ENCODE peak calls at places on chromosomes 7 and 10, in four cellular contexts. Y is CD4-positive, CD25-positive, alpha-beta regulatory T cell; O is mammary epithelial cell; G is stomach. B is an unnamed sample.
A peak's percentile ranks its signal among the peaks of the same experiment; 100 is the strongest.

GRCh38 chr10:4812952-4813351 is 13.1 kb upstream of the AKR1E2 start:
- DNase-seq in Y (no peak), O (peak; percentile 89), G (no peak), B (no peak)

GRCh38 chr7:52030722-52031121 is 714.1 kb upstream of the COBL start:
- DNase-seq in Y (no peak), O (no peak), G (no peak), B (no peak)

GRCh38 chr7:124085168-124085567 is 52.3 kb upstream of the TMEM229A start:
- DNase-seq in Y (no peak), O (peak; percentile 60), G (peak; percentile 95), B (peak; percentile 95)

GRCh38 chr10:12259988-12260387 is 64.0 kb downstream of the CDC123 start:
- DNase-seq in Y (no peak), O (no peak), G (no peak), B (no peak)

GRCh38 chr10:7170626-7171322 is 240.1 kb downstream of the SFMBT2 start:
- DNase-seq in Y (no peak), O (no peak), G (no peak), B (no peak)

GRCh38 chr10:28382520-28383269 is 79.8 kb upstream of the MPP7 start:
- DNase-seq in Y (no peak), O (no peak), G (no peak), B (no peak)

GRCh38 chr10:47311900-47312662 is 10.2 kb upstream of the GDF2 start:
- DNase-seq in Y (peak; percentile 67), O (peak; percentile 54), G (peak; percentile 87), B (peak; percentile 93)

GRCh38 chr10:49398000-49398861 is 2.3 kb upstream of the DRGX start:
- DNase-seq in Y (peak; percentile 44), O (peak; percentile 57), G (no peak), B (peak; percentile 60)

GRCh38 chr10:84329094-84329611 is 764 bp downstream of the CCSER2 start:
- DNase-seq in Y (peak; percentile 87), O (peak; percentile 57), G (no peak), B (no peak)

GRCh38 chr10:36412942-36413341 is 712.5 kb upstream of the ANKRD30A start:
- DNase-seq in Y (no peak), O (peak; percentile 34), G (no peak), B (no peak)

GRCh38 chr10:91051834-91052233 is 130.9 kb upstream of the ANKRD1 start:
- DNase-seq in Y (no peak), O (no peak), G (no peak), B (peak; percentile 33)

GRCh38 chr10:121324678-121325213 is 273.5 kb downstream of the FGFR2 start:
- DNase-seq in Y (no peak), O (peak; percentile 70), G (no peak), B (no peak)

GRCh38 chr10:86363184-86363832 is 3.3 kb downstream of the GRID1 start:
- DNase-seq in Y (no peak), O (peak; percentile 26), G (peak; percentile 50), B (peak; percentile 27)

GRCh38 chr7:18890134-18890533 is 227.3 kb downstream of the TWIST1 start:
- DNase-seq in Y (no peak), O (peak; percentile 47), G (no peak), B (no peak)

GRCh38 chr7:143892527-143893300 is 9.3 kb downstream of the TCAF1 start:
- DNase-seq in Y (peak; percentile 57), O (peak; percentile 35), G (no peak), B (no peak)

GRCh38 chr7:36651404-36651803 is 72.9 kb downstream of the AOAH start:
- DNase-seq in Y (no peak), O (peak; percentile 73), G (no peak), B (no peak)

GRCh38 chr10:86666538-86666937 is 1.8 kb upstream of the LDB3 start:
- DNase-seq in Y (no peak), O (no peak), G (no peak), B (no peak)

GRCh38 chr7:46705416-46706255 is 784.6 kb upstream of the IGFBP3 start:
- DNase-seq in Y (no peak), O (no peak), G (no peak), B (no peak)

GRCh38 chr10:12387561-12388210 is 38.3 kb downstream of the CAMK1D start:
- DNase-seq in Y (no peak), O (no peak), G (no peak), B (no peak)

GRCh38 chr7:30649717-30650116 is 32.5 kb downstream of the CRHR2 start:
- DNase-seq in Y (no peak), O (no peak), G (no peak), B (no peak)

GRCh38 chr7:89602984-89603383 is 551.3 kb upstream of the STEAP1 start:
- DNase-seq in Y (no peak), O (no peak), G (no peak), B (no peak)

GRCh38 chr10:13593560-13593959 is 6.8 kb downstream of the PRPF18 start:
- DNase-seq in Y (no peak), O (no peak), G (no peak), B (no peak)

GRCh38 chr10:86708783-86709778 is 40.8 kb downstream of the LDB3 start:
- DNase-seq in Y (no peak), O (no peak), G (no peak), B (no peak)

GRCh38 chr7:30977222-30977621 is 13.5 kb downstream of the GHRHR start:
- DNase-seq in Y (no peak), O (no peak), G (peak; percentile 17), B (no peak)

GRCh38 chr10:70761031-70761601 is 24.1 kb downstream of the TBATA start:
- DNase-seq in Y (no peak), O (no peak), G (no peak), B (no peak)

GRCh38 chr10:3395041-3395440 is 222.5 kb upstream of the PITRM1 start:
- DNase-seq in Y (no peak), O (no peak), G (no peak), B (no peak)

GRCh38 chr10:3391657-3392056 is 219.1 kb upstream of the PITRM1 start:
- DNase-seq in Y (no peak), O (no peak), G (no peak), B (no peak)

GRCh38 chr10:3385487-3385886 is 212.9 kb upstream of the PITRM1 start:
- DNase-seq in Y (no peak), O (no peak), G (no peak), B (no peak)

GRCh38 chr10:3393958-3394357 is 221.4 kb upstream of the PITRM1 start:
- DNase-seq in Y (no peak), O (no peak), G (no peak), B (no peak)

DNA sequence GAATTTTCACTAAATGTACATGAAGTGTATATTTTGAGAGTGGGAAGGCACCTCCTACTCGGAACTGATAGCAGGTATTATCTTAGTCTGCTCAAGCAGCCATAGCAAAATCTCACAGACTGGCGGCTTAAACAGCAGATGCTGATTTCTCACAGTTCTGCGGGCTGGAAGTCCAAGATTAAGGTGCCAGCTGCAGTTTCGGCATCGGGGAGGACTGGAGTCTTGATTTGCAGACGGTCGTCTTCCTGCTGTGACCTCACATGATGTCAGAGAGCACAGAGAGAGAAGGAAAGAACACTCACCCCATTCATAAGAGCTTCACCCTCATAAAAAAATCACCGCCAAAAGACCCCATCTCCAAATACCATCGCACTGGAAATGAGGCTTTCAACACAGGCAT is 216.5 kb upstream of the PITRM1 start:
- DNase-seq in Y (no peak), O (no peak), G (no peak), B (peak; percentile 55)
- H3K27ac ChIP-seq in Y (no peak overlapping the region), O (no peak overlapping the region), G (no peak overlapping the region), B (no peak overlapping the region)

DNA sequence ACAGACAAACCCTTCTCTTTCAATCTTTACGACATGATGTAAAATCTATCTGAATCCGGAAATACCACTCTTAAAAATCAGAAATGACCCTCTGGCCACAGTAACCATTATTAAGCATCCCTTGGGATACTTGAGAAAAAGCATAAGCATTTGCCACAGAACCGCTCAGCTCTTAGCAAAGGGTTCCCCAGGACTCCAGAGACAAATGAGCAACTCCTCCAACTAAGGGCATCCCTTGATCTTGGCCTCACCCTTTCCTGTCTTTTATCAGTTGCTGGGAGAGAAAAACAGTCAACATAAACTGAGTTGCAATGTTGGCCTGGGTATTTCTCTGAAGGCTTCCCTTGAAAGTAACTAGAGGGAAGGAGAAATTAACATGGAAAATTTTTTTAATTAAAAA is 3.5 kb downstream of the PDLIM1 start:
- DNase-seq in Y (no peak), O (no peak), G (no peak), B (no peak)
- H3K4me1 ChIP-seq in Y (peaks cover 5% of the 10 kb centered on the region), O (peaks cover 42% of the 10 kb centered on the region), G (peaks cover 66% of the 10 kb centered on the region), B (peaks cover 33% of the 10 kb centered on the region)

GRCh38 chr10:74320026-74320425 is 169.0 kb downstream of the ADK start:
- DNase-seq in Y (no peak), O (no peak), G (no peak), B (no peak)

GRCh38 chr10:74310652-74311257 is 159.7 kb downstream of the ADK start:
- DNase-seq in Y (no peak), O (no peak), G (no peak), B (no peak)

DNA sequence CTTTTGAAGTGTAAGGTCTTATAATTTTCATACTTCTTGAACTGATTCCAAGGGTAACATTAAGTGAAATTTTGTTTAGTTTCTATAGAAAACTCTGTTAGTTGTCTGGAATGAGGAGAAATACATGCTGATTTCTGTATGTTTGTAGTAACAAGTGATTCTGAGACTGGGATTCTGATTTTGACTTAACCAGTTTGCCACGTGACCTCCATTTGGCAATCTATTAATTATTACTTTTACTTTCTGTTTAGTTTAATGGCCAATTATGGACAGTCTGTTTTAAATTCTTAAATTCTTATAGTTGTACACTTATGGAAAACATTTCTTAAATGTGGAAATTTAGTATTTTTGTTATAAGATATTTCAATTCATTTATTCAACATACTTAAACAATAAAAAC is 163.1 kb downstream of the ADK start:
- DNase-seq in Y (peak; percentile 10), O (no peak), G (no peak), B (no peak)
- H3K4me3 ChIP-seq in Y (peak overlapping the region; percentile 82), O (no peak overlapping the region), G (peak overlapping the region; percentile 20), B (no peak overlapping the region)

DNA sequence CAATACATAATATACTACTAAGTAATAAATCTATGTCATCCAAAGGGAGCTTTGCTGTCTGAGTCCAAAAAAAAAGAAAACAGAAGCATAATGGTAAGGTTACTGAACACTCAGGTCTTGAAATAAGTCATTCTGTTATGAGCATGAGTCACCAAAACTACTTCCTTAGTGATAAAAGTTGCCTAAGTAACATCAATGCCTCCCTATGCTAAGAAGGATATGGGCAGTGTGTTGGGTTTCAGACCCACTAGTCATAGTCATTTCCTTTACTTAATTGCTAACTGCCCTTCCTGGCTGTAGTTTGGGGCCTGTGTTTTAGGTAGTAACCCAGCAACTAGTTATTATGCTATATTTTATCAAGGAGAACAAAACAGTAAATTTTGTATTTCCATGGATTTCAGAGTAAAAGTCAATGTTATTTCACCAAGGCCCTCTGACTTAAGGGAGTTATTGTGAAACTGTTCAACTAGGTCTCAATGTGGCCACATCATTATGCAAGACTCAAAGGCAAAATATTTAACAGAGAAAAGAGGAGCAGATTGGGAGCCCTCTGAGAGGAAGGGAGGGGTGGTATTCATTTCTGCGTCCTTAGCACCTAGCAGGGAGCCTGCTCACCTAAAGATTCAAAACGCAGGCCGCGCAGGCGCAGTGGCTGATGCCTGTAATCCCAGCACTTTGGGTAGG is 11.7 kb upstream of the VIM start:
- DNase-seq in Y (peak; percentile 88), O (peak; percentile 97), G (no peak), B (no peak)
- H3K27ac ChIP-seq in Y (peak overlapping the region; percentile 72), O (peak overlapping the region; percentile 100), G (peak overlapping the region; percentile 24), B (peak overlapping the region; percentile 69)

GRCh38 chr10:188546-188945 is 53.3 kb downstream of the ZMYND11 start:
- DNase-seq in Y (no peak), O (peak; percentile 11), G (no peak), B (no peak)

GRCh38 chr10:194281-194680 is 59.0 kb downstream of the ZMYND11 start:
- DNase-seq in Y (no peak), O (no peak), G (no peak), B (no peak)

GRCh38 chr10:186911-187310 is 51.7 kb downstream of the ZMYND11 start:
- DNase-seq in Y (no peak), O (no peak), G (no peak), B (no peak)

GRCh38 chr10:190216-190615 is 55.0 kb downstream of the ZMYND11 start:
- DNase-seq in Y (no peak), O (no peak), G (no peak), B (no peak)

GRCh38 chr10:191703-192518 is 56.7 kb downstream of the ZMYND11 start:
- DNase-seq in Y (no peak), O (no peak), G (no peak), B (peak; percentile 26)
- H3K4me1 ChIP-seq in Y (no peaks in the 10 kb centered on the region), O (no peaks in the 10 kb centered on the region), G (no peaks in the 10 kb centered on the region), B (peaks cover 10% of the 10 kb centered on the region)

B was measured in body of pancreas.